ENCODE peak calls at places on chromosomes 11 and 22, in five cellular contexts. U, I, W, R and S are unnamed samples.

GRCh38 chr11:75872887-75873416 is 57.9 kb downstream of the UVRAG start:
- DNase-seq in U (peak; percentile 38), R (no peak), W (no peak), I (no peak), S (no peak)

GRCh38 chr11:71064702-71065515 is 187.5 kb downstream of the SHANK2 start:
- DNase-seq in U (no peak), W (no peak), R (no peak), I (no peak), S (no peak)

GRCh38 chr22:33803371-33803770 is 116.9 kb downstream of the LARGE1 start:
- DNase-seq in R (peak; percentile 66), I (no peak), W (no peak), U (no peak), S (no peak)

GRCh38 chr11:3188496-3189192 is 23.5 kb upstream of the OSBPL5 start:
- DNase-seq in R (no peak), I (no peak), U (no peak), W (no peak), S (no peak)

GRCh38 chr22:17158568-17159503 is at the start of gene HDHD5:
- DNase-seq in R (peak; percentile 95), I (peak; percentile 80), U (peak; percentile 94), W (peak; percentile 87), S (peak; percentile 85)

GRCh38 chr11:42631223-42631843 is 680.5 kb upstream of the API5 start:
- DNase-seq in U (no peak), I (no peak), W (no peak), R (no peak), S (no peak)

GRCh38 chr22:49958961-49959781 is 1.4 kb upstream of the PIM3 start:
- DNase-seq in W (no peak), U (no peak), I (no peak), R (peak; percentile 74), S (no peak)

GRCh38 chr11:125070699-125071254 is 7.7 kb downstream of the SLC37A2 start:
- DNase-seq in R (peak; percentile 86), U (peak; percentile 82), W (no peak), I (peak; percentile 33), S (peak; percentile 89)

GRCh38 chr11:79068356-79068755 is 372.5 kb downstream of the TENM4 start:
- DNase-seq in U (no peak), I (no peak), W (no peak), R (no peak), S (no peak)

GRCh38 chr22:30167734-30168133 is 78.8 kb downstream of the LIF start:
- DNase-seq in R (no peak), U (no peak), W (no peak), I (no peak), S (no peak)

GRCh38 chr11:2581151-2581930 is 118.5 kb downstream of the KCNQ1OT1 start:
- DNase-seq in R (peak; percentile 46), I (no peak), W (no peak), U (no peak), S (no peak)

GRCh38 chr22:35350539-35351503 is 30.1 kb upstream of the HMOX1 start:
- DNase-seq in I (peak; percentile 76), U (peak; percentile 95), R (peak; percentile 98), W (peak; percentile 82), S (peak; percentile 73)

GRCh38 chr11:46555269-46556054 is 38.4 kb downstream of the AMBRA1 start:
- DNase-seq in R (no peak), I (no peak), U (peak; percentile 45), W (no peak), S (no peak)

GRCh38 chr22:48171294-48171693 is 1408.8 kb downstream of the TBC1D22A start:
- DNase-seq in R (no peak), I (no peak), W (no peak), U (no peak), S (no peak)

GRCh38 chr22:27460596-27461347 is 340.8 kb downstream of the MN1 start:
- DNase-seq in I (no peak), W (no peak), U (no peak), R (peak; percentile 73), S (no peak)

GRCh38 chr22:27452916-27453315 is 348.6 kb downstream of the MN1 start:
- DNase-seq in U (no peak), R (no peak), I (no peak), W (no peak), S (no peak)

GRCh38 chr11:64765291-64765803 is 5.6 kb upstream of the PYGM start:
- DNase-seq in W (no peak), U (peak; percentile 6), I (no peak), R (no peak), S (no peak)

GRCh38 chr11:69423181-69423580 is 58.3 kb upstream of the LINC01488 start:
- DNase-seq in U (no peak), W (no peak), R (no peak), I (no peak), S (no peak)

GRCh38 chr11:110720646-110721283 is 8.5 kb upstream of the ARHGAP20 start:
- DNase-seq in I (no peak), U (no peak), W (no peak), R (no peak), S (no peak)